ENCODE peak calls at places on chromosomes 12 and 14, in nine cellular contexts. One of them, this sample, is unnamed.

GRCh38 chr12:12992418-12993175 is 7.5 kb downstream of the HEBP1 start:
- DNase-seq in GM12864: no peak
- DNase-seq in GM06990: no peak
- DNase-seq in psoas muscle: no peak
- DNase-seq in hepatocyte: peak
- DNase-seq in pancreas: no peak
- DNase-seq in upper lobe of right lung: peak
- DNase-seq in tibial artery: peak
- DNase-seq in uterus: peak
- DNase-seq in this sample: no peak

GRCh38 chr14:62301911-62302310 is 539.7 kb downstream of the SNAPC1 start:
- DNase-seq in GM12864: no peak
- DNase-seq in tibial artery: no peak
- DNase-seq in pancreas: no peak
- DNase-seq in psoas muscle: no peak
- DNase-seq in uterus: no peak
- DNase-seq in upper lobe of right lung: no peak
- DNase-seq in GM06990: no peak
- DNase-seq in hepatocyte: no peak
- DNase-seq in this sample: no peak

GRCh38 chr12:109693653-109694224 is 19.9 kb upstream of the FAM222A start:
- DNase-seq in upper lobe of right lung: no peak
- DNase-seq in hepatocyte: no peak
- DNase-seq in pancreas: no peak
- DNase-seq in GM12864: no peak
- DNase-seq in uterus: no peak
- DNase-seq in GM06990: no peak
- DNase-seq in psoas muscle: no peak
- DNase-seq in tibial artery: no peak
- DNase-seq in this sample: no peak

GRCh38 chr12:132075026-132075713 is 68.9 kb downstream of the DDX51 start:
- DNase-seq in uterus: no peak
- DNase-seq in hepatocyte: no peak
- DNase-seq in upper lobe of right lung: no peak
- DNase-seq in psoas muscle: no peak
- DNase-seq in pancreas: no peak
- DNase-seq in GM12864: no peak
- DNase-seq in GM06990: no peak
- DNase-seq in tibial artery: no peak
- DNase-seq in this sample: no peak

GRCh38 chr14:21385170-21385904 is 1.5 kb upstream of the SUPT16H start:
- DNase-seq in GM06990: peak
- DNase-seq in pancreas: no peak
- DNase-seq in tibial artery: no peak
- DNase-seq in uterus: no peak
- DNase-seq in hepatocyte: no peak
- DNase-seq in GM12864: peak
- DNase-seq in psoas muscle: no peak
- DNase-seq in upper lobe of right lung: no peak
- DNase-seq in this sample: peak

GRCh38 chr12:51448618-51449256 is 24.1 kb downstream of the SLC4A8 start:
- DNase-seq in psoas muscle: no peak
- DNase-seq in upper lobe of right lung: no peak
- DNase-seq in GM06990: no peak
- DNase-seq in tibial artery: no peak
- DNase-seq in uterus: no peak
- DNase-seq in GM12864: no peak
- DNase-seq in hepatocyte: no peak
- DNase-seq in pancreas: no peak
- DNase-seq in this sample: no peak

GRCh38 chr14:44404021-44404420 is 103.1 kb downstream of the FSCB start:
- DNase-seq in pancreas: no peak
- DNase-seq in upper lobe of right lung: no peak
- DNase-seq in GM12864: no peak
- DNase-seq in psoas muscle: no peak
- DNase-seq in GM06990: no peak
- DNase-seq in tibial artery: no peak
- DNase-seq in uterus: no peak
- DNase-seq in hepatocyte: no peak
- DNase-seq in this sample: no peak

GRCh38 chr12:20123465-20123864 is 244.9 kb upstream of the PDE3A start:
- DNase-seq in hepatocyte: no peak
- DNase-seq in pancreas: no peak
- DNase-seq in uterus: no peak
- DNase-seq in GM12864: no peak
- DNase-seq in upper lobe of right lung: no peak
- DNase-seq in tibial artery: no peak
- DNase-seq in GM06990: no peak
- DNase-seq in psoas muscle: no peak
- DNase-seq in this sample: no peak

GRCh38 chr12:103812789-103813188 is 28.2 kb downstream of the NT5DC3 start:
- DNase-seq in pancreas: no peak
- DNase-seq in uterus: no peak
- DNase-seq in upper lobe of right lung: no peak
- DNase-seq in tibial artery: no peak
- DNase-seq in GM06990: no peak
- DNase-seq in psoas muscle: no peak
- DNase-seq in hepatocyte: no peak
- DNase-seq in GM12864: no peak
- DNase-seq in this sample: no peak
- TF ChIP-seq CTCF in pancreas: no peak
- TF ChIP-seq CTCF in uterus: no peak
- TF ChIP-seq CTCF in upper lobe of right lung: no peak
- TF ChIP-seq CTCF in tibial artery: no peak
- TF ChIP-seq CTCF in GM06990: peak
- TF ChIP-seq CTCF in psoas muscle: no peak
- TF ChIP-seq CTCF in hepatocyte: no peak
- TF ChIP-seq CTCF in GM12864: peak
- TF ChIP-seq CTCF in this sample: no peak

DNA sequence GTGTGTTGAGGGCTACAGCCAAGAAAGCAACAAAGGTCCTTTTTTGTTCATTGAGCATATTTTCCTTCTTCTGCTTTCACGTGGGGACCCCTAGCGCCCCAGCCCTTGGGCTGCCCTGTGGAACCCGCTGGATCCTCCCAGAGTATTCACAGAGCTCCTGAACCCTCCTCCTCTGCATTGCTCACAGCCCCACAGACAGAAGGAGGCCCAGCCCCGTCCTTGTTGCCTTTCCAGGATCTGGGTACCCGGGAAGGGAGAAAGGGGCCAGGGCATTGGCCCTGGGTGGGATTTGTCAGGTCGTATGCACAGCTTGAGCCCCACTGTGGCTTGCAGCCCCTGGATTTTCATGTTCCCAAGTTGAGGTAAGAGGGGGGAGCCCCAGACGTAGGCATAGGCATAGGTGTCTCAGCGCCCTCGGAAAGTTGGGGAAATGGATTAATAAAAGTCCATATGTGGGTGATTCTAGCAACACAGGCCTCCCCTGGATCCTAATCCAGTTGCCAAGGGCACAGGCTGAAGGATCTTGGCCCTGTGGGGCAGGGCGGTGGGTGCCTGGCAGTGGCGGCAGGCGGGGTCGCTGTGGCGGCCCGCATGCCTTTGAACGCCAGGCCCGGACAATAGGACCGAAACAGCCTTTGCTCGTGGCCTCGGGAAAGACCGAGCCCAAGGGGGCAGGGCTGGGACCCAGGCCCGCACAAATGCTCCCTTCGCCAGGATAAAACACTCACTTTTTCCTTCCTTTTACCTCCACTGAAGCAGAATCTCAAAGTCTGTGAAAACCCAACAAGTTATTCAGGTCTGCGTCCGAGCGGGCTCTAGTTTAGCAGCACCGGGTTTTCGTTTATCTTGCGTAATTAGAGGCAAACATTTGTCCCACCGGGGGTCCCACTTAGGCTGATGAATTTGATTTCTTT is 3.0 kb upstream of the HOXC10 start:
- DNase-seq in pancreas: no peak
- DNase-seq in tibial artery: no peak
- DNase-seq in upper lobe of right lung: no peak
- DNase-seq in psoas muscle: peak
- DNase-seq in GM12864: no peak
- DNase-seq in hepatocyte: no peak
- DNase-seq in GM06990: no peak
- DNase-seq in uterus: no peak
- DNase-seq in this sample: no peak
- H3K4me3 ChIP-seq in pancreas: no peak
- H3K4me3 ChIP-seq in tibial artery: peak
- H3K4me3 ChIP-seq in upper lobe of right lung: no peak
- H3K4me3 ChIP-seq in psoas muscle: peak
- H3K4me3 ChIP-seq in GM12864: no peak
- H3K4me3 ChIP-seq in hepatocyte: no peak
- H3K4me3 ChIP-seq in GM06990: no peak
- H3K4me3 ChIP-seq in uterus: no peak
- H3K4me3 ChIP-seq in this sample: no peak

GRCh38 chr14:53409974-53410373 is 256.9 kb upstream of the DDHD1 start:
- DNase-seq in GM12864: no peak
- DNase-seq in psoas muscle: no peak
- DNase-seq in pancreas: no peak
- DNase-seq in uterus: no peak
- DNase-seq in GM06990: no peak
- DNase-seq in tibial artery: no peak
- DNase-seq in hepatocyte: no peak
- DNase-seq in upper lobe of right lung: no peak
- DNase-seq in this sample: no peak

GRCh38 chr14:53411110-53411509 is 258.0 kb upstream of the DDHD1 start:
- DNase-seq in hepatocyte: no peak
- DNase-seq in psoas muscle: no peak
- DNase-seq in GM06990: no peak
- DNase-seq in pancreas: no peak
- DNase-seq in upper lobe of right lung: no peak
- DNase-seq in tibial artery: no peak
- DNase-seq in uterus: no peak
- DNase-seq in GM12864: no peak
- DNase-seq in this sample: no peak

GRCh38 chr14:53409289-53409688 is 256.2 kb upstream of the DDHD1 start:
- DNase-seq in tibial artery: no peak
- DNase-seq in psoas muscle: no peak
- DNase-seq in uterus: no peak
- DNase-seq in GM12864: no peak
- DNase-seq in pancreas: no peak
- DNase-seq in GM06990: no peak
- DNase-seq in upper lobe of right lung: no peak
- DNase-seq in hepatocyte: no peak
- DNase-seq in this sample: no peak

GRCh38 chr14:53408175-53408879 is 255.2 kb upstream of the DDHD1 start:
- DNase-seq in pancreas: no peak
- DNase-seq in GM06990: no peak
- DNase-seq in psoas muscle: no peak
- DNase-seq in hepatocyte: no peak
- DNase-seq in tibial artery: no peak
- DNase-seq in upper lobe of right lung: no peak
- DNase-seq in GM12864: no peak
- DNase-seq in uterus: no peak
- DNase-seq in this sample: no peak

DNA sequence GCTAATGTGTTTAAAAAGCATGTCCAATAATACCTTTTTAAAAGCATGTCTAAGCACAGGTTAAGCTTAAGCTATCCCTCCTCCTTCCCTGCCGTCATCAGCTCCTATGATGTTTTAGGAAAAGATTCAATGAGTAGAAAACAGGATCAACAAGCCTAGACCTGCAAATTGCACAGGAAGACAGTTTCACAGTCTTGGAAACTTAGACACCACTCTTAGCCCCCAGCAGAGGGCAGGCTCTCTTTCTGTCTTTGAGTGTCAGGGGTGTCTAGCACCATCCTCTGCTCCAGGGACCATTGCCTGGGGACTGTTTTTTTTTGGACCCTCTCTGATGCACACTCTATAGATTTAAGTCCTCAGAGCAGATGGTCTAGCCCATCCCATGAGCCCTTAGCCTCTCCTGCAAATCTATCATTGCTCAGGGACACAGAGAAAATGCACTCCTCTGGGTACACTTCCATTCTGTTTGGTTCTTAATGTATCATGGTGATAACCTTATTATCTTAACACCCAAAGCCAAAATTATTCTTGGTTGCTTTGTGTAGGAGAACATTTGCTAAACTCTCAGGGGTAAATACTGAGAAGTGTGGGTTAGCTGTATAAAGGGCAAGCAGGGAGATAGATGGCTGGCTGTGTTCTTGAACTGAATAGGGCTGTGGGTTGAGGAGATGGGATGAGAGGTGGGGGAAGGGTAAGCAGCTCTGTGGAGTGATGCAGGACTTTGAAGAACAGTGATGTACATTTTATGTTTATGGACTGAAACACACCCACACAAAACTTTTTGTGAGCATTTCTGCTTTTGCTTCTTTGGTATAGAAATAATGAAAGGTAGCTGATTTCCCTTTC is 259.9 kb upstream of the DDHD1 start:
- DNase-seq in hepatocyte: no peak
- DNase-seq in psoas muscle: no peak
- DNase-seq in tibial artery: no peak
- DNase-seq in uterus: no peak
- DNase-seq in upper lobe of right lung: no peak
- DNase-seq in GM12864: no peak
- DNase-seq in GM06990: no peak
- DNase-seq in pancreas: no peak
- DNase-seq in this sample: peak
- TF ChIP-seq CTCF in hepatocyte: peak
- TF ChIP-seq CTCF in psoas muscle: no peak
- TF ChIP-seq CTCF in tibial artery: no peak
- TF ChIP-seq CTCF in uterus: no peak
- TF ChIP-seq CTCF in upper lobe of right lung: peak
- TF ChIP-seq CTCF in GM12864: peak
- TF ChIP-seq CTCF in GM06990: peak
- TF ChIP-seq CTCF in pancreas: no peak
- TF ChIP-seq CTCF in this sample: peak

DNA sequence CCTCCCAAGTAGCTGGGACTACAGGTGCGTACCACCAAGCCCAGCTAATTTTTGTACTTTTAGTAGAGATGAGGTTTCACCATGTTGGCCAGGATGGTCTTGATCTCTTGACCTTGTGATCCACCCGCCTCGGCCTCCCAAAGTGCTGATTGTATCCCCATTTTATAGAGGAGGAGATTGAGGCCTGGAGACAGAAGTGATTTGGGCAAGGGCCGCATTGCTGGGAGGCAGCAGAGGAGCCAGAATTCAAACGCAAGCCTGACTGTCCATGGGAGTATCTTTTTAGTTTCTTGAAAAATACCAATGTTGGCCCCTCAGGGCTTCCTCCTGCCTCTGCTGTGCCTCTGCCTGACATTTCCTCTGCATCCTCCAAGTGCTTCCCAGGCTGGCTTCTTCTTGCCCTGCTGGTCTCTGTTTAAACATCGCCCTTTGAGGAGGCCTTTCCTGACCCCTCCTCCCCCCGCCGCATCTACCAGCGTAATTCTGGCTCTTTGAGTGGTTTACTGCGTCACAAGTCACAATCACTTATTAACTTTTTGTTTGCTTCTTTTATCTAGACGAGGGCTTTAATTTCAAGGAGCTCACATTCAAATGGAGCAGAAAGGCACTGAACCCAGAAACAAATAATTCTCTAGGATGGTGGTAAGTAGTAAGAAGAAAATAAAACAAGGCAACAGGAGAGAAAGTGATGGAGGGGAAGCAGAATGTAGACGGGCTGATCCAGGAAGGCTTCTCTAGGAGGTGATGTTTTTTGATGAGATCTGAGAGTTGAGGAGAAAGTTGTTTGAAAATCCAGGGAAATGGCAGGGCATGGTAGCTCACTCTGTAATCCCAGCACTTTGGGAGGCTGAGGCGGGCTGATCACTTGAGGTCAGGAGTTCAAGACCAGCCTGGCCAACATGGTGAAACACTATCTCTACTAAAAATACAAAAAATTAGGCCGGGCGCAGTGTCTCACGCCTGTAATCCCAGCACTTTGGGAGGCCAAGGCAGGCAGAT is 91.0 kb upstream of the MED13L start:
- DNase-seq in pancreas: peak
- DNase-seq in hepatocyte: peak
- DNase-seq in uterus: no peak
- DNase-seq in GM12864: no peak
- DNase-seq in GM06990: no peak
- DNase-seq in tibial artery: no peak
- DNase-seq in psoas muscle: no peak
- DNase-seq in upper lobe of right lung: peak
- DNase-seq in this sample: no peak
- H3K4me3 ChIP-seq in pancreas: no peak
- H3K4me3 ChIP-seq in hepatocyte: no peak
- H3K4me3 ChIP-seq in uterus: no peak
- H3K4me3 ChIP-seq in GM12864: no peak
- H3K4me3 ChIP-seq in GM06990: no peak
- H3K4me3 ChIP-seq in tibial artery: no peak
- H3K4me3 ChIP-seq in psoas muscle: no peak
- H3K4me3 ChIP-seq in upper lobe of right lung: no peak
- H3K4me3 ChIP-seq in this sample: no peak

This sample was measured in GM12865.